ENCODE peak calls at places on chromosomes 2 and 18, in six cellular contexts. J, R, S, P, U and F are unnamed samples.

GRCh38 chr18:2889761-2890192 is 43.0 kb downstream of the EMILIN2 start:
- DNase-seq in J (no peak), R (no peak), S (no peak), P (peak; percentile 41), U (no peak), F (no peak)

GRCh38 chr2:43136011-43136799 is 90.2 kb downstream of the ZFP36L2 start:
- DNase-seq in J (no peak), R (no peak), S (no peak), P (no peak), U (peak; percentile 12), F (no peak)

GRCh38 chr2:218878486-218878885 is 2.2 kb upstream of the WNT10A start:
- DNase-seq in J (no peak), R (no peak), S (no peak), P (no peak), U (peak; percentile 39), F (no peak)

GRCh38 chr18:11307716-11308115 is 158.3 kb upstream of the PIEZO2 start:
- DNase-seq in J (no peak), R (no peak), S (no peak), P (no peak), U (no peak), F (no peak)

GRCh38 chr2:128602038-128602698 is 283.5 kb upstream of the HS6ST1 start:
- DNase-seq in J (no peak), R (no peak), S (no peak), P (no peak), U (no peak), F (no peak)

GRCh38 chr2:214057986-214058385 is 352.9 kb upstream of the VWC2L start:
- DNase-seq in J (no peak), R (no peak), S (no peak), P (no peak), U (no peak), F (no peak)

GRCh38 chr2:96876036-96876810 is 6.3 kb upstream of the SEMA4C start:
- DNase-seq in J (no peak), R (no peak), S (no peak), P (no peak), U (no peak), F (no peak)

GRCh38 chr2:36915627-36916026 is 50.7 kb downstream of the STRN start:
- DNase-seq in J (no peak), R (no peak), S (no peak), P (no peak), U (no peak), F (no peak)

GRCh38 chr2:226701052-226701451 is 98.6 kb downstream of the IRS1 start:
- DNase-seq in J (peak; percentile 65), R (peak; percentile 99), S (no peak), P (peak; percentile 75), U (no peak), F (no peak)

GRCh38 chr2:230418341-230419016 is 2.5 kb downstream of the SP100 start:
- DNase-seq in J (no peak), R (peak; percentile 71), S (no peak), P (peak; percentile 51), U (no peak), F (no peak)

GRCh38 chr2:111675419-111676194 is 208.4 kb downstream of the ANAPC1 start:
- DNase-seq in J (no peak), R (no peak), S (no peak), P (no peak), U (no peak), F (no peak)

GRCh38 chr2:207330912-207331311 is 165.2 kb upstream of the KLF7 start:
- DNase-seq in J (peak; percentile 63), R (peak; percentile 96), S (no peak), P (peak; percentile 93), U (no peak), F (no peak)

GRCh38 chr2:42123426-42123825 is 45.7 kb upstream of the EML4 start:
- DNase-seq in J (no peak), R (no peak), S (no peak), P (no peak), U (no peak), F (no peak)

DNA sequence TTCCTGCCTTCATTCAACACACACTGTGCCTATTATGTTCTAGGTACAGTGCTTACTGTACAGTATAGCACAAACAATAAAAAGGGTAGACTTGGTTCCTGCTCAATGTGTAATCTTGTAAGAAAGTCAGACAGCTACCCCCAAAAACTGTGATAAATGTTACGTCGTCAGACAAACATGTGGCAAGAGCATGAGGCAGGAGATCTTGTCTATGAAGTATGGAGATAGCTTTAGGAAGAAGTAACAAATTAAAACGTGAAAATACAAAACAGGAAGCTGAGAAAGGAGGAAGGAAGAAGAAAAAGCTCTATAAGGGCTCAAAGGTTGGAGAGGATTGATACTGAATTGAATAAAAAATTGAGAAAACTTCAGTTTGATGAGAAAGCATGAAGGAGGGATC is 276.2 kb upstream of the HNRNPA3 start:
- DNase-seq in J (no peak), R (no peak), S (no peak), P (no peak), U (no peak), F (no peak)
- TF ChIP-seq CTCF in J (no peak), R (no peak), S (no peak), P (no peak), U (no peak), F (no peak)

GRCh38 chr18:22591231-22591630 is 173.5 kb upstream of the CTAGE1 start:
- DNase-seq in J (no peak), R (no peak), S (no peak), P (peak; percentile 87), U (no peak), F (no peak)

GRCh38 chr18:22585333-22585732 is 167.6 kb upstream of the CTAGE1 start:
- DNase-seq in J (no peak), R (no peak), S (no peak), P (no peak), U (no peak), F (no peak)

GRCh38 chr18:22585821-22586220 is 168.1 kb upstream of the CTAGE1 start:
- DNase-seq in J (no peak), R (no peak), S (no peak), P (no peak), U (no peak), F (no peak)
- TF ChIP-seq CTCF in J (no peak), R (no peak), S (no peak), P (no peak), U (no peak), F (no peak)

DNA sequence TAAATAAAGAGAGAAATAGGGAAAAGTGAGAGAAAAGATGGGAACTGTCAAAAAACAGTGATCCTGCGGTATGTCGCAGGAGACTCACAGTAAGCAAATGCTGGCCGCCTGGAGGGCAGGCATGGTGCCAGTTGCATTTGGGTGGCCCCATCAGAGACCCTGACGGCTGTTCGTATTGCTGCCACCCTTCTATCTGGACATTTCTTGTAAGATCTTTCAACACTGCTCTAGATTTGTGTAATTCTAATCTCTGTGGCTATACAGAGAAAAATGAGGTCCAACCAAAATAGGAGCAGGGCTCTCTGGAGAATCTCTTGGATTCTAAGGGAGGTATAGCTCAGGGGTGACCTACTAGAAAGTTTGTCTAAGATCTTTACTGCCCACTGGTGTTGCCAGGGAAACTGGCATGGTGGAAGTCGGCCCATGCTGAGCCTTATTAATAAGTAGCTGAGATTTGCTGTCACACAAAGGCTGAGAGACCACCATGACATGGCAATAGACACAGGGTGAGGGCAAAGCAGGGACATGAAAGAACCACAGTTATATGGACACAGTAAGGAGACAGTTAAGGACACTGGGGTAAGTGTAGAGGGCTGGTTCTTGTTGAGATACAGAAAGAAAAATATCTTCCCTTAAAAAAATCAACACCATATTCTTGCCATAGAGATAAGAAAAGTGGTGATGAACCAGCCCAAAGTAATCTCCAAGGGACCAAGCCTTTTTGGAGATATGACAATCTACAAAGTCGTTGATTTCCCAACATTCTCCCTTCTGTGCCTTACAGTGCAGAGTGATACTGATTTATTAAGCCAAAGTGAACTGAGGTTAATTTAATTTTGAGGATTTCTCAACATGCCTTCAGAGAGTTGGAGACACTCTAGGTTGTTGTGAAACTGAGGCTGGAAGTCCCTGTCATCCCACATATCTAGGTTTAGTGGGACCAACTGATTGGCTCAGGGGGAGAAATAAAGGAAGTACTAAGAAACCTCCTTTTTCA is 26.3 kb upstream of the FZD7 start:
- DNase-seq in J (no peak), R (peak; percentile 33), S (no peak), P (peak; percentile 7), U (no peak), F (no peak)
- TF ChIP-seq CTCF in J (no peak), R (peak; percentile 19), S (no peak), P (no peak), U (no peak), F (no peak)

GRCh38 chr2:158722266-158723105 is 72.6 kb upstream of the DAPL1 start:
- DNase-seq in J (no peak), R (no peak), S (no peak), P (no peak), U (no peak), F (no peak)

GRCh38 chr2:158724803-158725271 is 70.3 kb upstream of the DAPL1 start:
- DNase-seq in J (no peak), R (no peak), S (no peak), P (no peak), U (no peak), F (no peak)

GRCh38 chr2:158723311-158723838 is 71.7 kb upstream of the DAPL1 start:
- DNase-seq in J (no peak), R (no peak), S (no peak), P (no peak), U (no peak), F (no peak)

GRCh38 chr2:158725496-158725895 is 69.6 kb upstream of the DAPL1 start:
- DNase-seq in J (no peak), R (no peak), S (no peak), P (no peak), U (no peak), F (no peak)

GRCh38 chr2:158723921-158724802 is 71.0 kb upstream of the DAPL1 start:
- DNase-seq in J (no peak), R (no peak), S (no peak), P (no peak), U (no peak), F (peak; percentile 38)
- TF ChIP-seq CTCF in J (peak; percentile 24), R (peak; percentile 12), S (peak; percentile 43), P (peak; percentile 26), U (peak; percentile 48), F (peak; percentile 64)

GRCh38 chr18:42274488-42275137 is 319.6 kb downstream of the PIK3C3 start:
- DNase-seq in J (peak; percentile 4), R (peak; percentile 55), S (no peak), P (peak; percentile 35), U (no peak), F (peak; percentile 15)
- TF ChIP-seq CTCF in J (peak; percentile 20), R (peak; percentile 50), S (peak; percentile 48), P (peak; percentile 5), U (peak; percentile 25), F (peak; percentile 46)

DNA sequence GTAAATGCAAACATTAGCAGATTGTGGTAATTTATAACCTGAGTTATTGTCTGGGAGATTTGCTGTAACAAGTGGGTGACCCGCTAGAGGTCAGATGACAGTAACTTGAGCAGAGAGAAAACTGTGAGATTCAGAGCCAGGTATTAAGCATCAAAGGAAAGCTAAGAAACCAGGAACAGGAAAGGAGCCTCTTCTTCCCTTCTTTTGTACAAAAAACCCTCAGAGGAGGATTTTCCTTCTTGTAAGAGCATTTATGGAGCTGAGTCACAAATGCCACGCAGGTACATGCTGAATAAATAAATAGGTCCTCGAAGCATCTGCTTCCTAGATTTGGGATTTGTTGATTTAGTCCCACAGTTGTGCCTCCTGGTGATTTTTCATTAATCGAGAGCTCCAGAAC is 146.5 kb downstream of the SH3BP4 start:
- DNase-seq in J (no peak), R (no peak), S (no peak), P (no peak), U (no peak), F (no peak)
- TF ChIP-seq CTCF in J (no peak), R (no peak), S (peak; percentile 15), P (no peak), U (no peak), F (no peak)